ENCODE peak calls at places on chromosomes 2 and 18, in four cellular contexts. J is NT2/D1, W is smooth muscle cell of the brain vasculature, Z is erythroblast. X is an unnamed sample.

GRCh38 chr2:40964509-40964908 is 512.6 kb upstream of the SLC8A1 start:
- DNase-seq in J (no peak), W (no peak), Z (no peak), X (no peak)

GRCh38 chr2:42457011-42457410 is 36.8 kb downstream of the KCNG3 start:
- DNase-seq in J (peak), W (no peak), Z (no peak), X (no peak)

GRCh38 chr2:240956935-240957655 is 41.3 kb upstream of the SNED1 start:
- DNase-seq in J (no peak), W (no peak), Z (no peak), X (no peak)

GRCh38 chr18:24076950-24077349 is 61.9 kb upstream of the CABYR start:
- DNase-seq in J (no peak), W (no peak), Z (no peak), X (no peak)

GRCh38 chr2:169146220-169146619 is 76.9 kb downstream of the DHRS9 start:
- DNase-seq in J (no peak), W (no peak), Z (no peak), X (no peak)

GRCh38 chr18:36411745-36412168 is 114.2 kb downstream of the FHOD3 start:
- DNase-seq in J (peak), W (no peak), Z (peak), X (no peak)

GRCh38 chr2:171522804-171523338 is 597 bp downstream of the CYBRD1 start:
- DNase-seq in J (no peak), W (no peak), Z (peak), X (no peak)

GRCh38 chr2:237254911-237255578 is 158.9 kb downstream of the COL6A3 start:
- DNase-seq in J (no peak), W (no peak), Z (no peak), X (no peak)

GRCh38 chr2:207230261-207231105 is 64.7 kb upstream of the KLF7 start:
- DNase-seq in J (no peak), W (no peak), Z (peak), X (no peak)

GRCh38 chr2:19178175-19178574 is 180.2 kb downstream of the OSR1 start:
- DNase-seq in J (no peak), W (no peak), Z (no peak), X (no peak)

GRCh38 chr2:238239552-238239871 is 326 bp downstream of the HES6 start:
- DNase-seq in J (no peak), W (no peak), Z (peak), X (no peak)

GRCh38 chr2:160402997-160403979 is 90.3 kb downstream of the RBMS1 start:
- DNase-seq in J (no peak), W (no peak), Z (peak), X (no peak)

GRCh38 chr2:78979380-78980238 is 45.9 kb upstream of the REG3G start:
- DNase-seq in J (peak), W (no peak), Z (peak), X (peak)

GRCh38 chr2:212539145-212539880 is 711 bp upstream of the ERBB4 start:
- DNase-seq in J (no peak), W (no peak), Z (no peak), X (no peak)

GRCh38 chr18:5456577-5457466 is 87.0 kb downstream of the EPB41L3 start:
- DNase-seq in J (no peak), W (peak), Z (no peak), X (no peak)

GRCh38 chr2:63050916-63051794 is 525 bp downstream of the OTX1 start:
- DNase-seq in J (no peak), W (no peak), Z (peak), X (no peak)

GRCh38 chr2:144114761-144115160 is 405.2 kb downstream of the ZEB2 start:
- DNase-seq in J (no peak), W (no peak), Z (no peak), X (no peak)

GRCh38 chr2:100554788-100555407 is 7.9 kb upstream of the PDCL3 start:
- DNase-seq in J (no peak), W (no peak), Z (no peak), X (no peak)

GRCh38 chr2:2838548-2838845 is 507.4 kb upstream of the MYT1L start:
- DNase-seq in J (no peak), W (no peak), Z (no peak), X (no peak)

GRCh38 chr2:178886006-178886405 is 78.8 kb upstream of the TTN start:
- DNase-seq in J (no peak), W (no peak), Z (no peak), X (no peak)

GRCh38 chr2:160590664-160591063 is 97.1 kb upstream of the RBMS1 start:
- DNase-seq in J (no peak), W (no peak), Z (no peak), X (no peak)

GRCh38 chr2:120826716-120827410 is 91.2 kb downstream of the GLI2 start:
- DNase-seq in J (no peak), W (no peak), Z (no peak), X (no peak)

GRCh38 chr2:172021955-172022354 is 22.2 kb downstream of the METAP1D start:
- DNase-seq in J (no peak), W (peak), Z (no peak), X (no peak)

GRCh38 chr2:226701052-226701451 is 98.6 kb downstream of the IRS1 start:
- DNase-seq in J (no peak), W (no peak), Z (no peak), X (no peak)

GRCh38 chr2:23670245-23670592 is 256.7 kb downstream of the ATAD2B start:
- DNase-seq in J (no peak), W (no peak), Z (no peak), X (no peak)

GRCh38 chr18:69715322-69715721 is 232.4 kb downstream of the CD226 start:
- DNase-seq in J (no peak), W (no peak), Z (no peak), X (no peak)

GRCh38 chr18:66211693-66212195 is 392.1 kb downstream of the CDH19 start:
- DNase-seq in J (no peak), W (no peak), Z (no peak), X (no peak)

GRCh38 chr2:11406492-11407381 is 59.2 kb downstream of the E2F6 start:
- DNase-seq in J (peak), W (no peak), Z (no peak), X (no peak)

GRCh38 chr2:204538179-204539009 is 6.9 kb upstream of the PARD3B start:
- DNase-seq in J (peak), W (no peak), Z (no peak), X (peak)

GRCh38 chr2:105712166-105712915 is 32.4 kb upstream of the NCK2 start:
- DNase-seq in J (no peak), W (no peak), Z (no peak), X (no peak)

GRCh38 chr2:199704358-199705238 is 146.4 kb downstream of the FTCDNL1 start:
- DNase-seq in J (peak), W (no peak), Z (peak), X (no peak)

GRCh38 chr2:100621371-100621910 is 58.6 kb downstream of the PDCL3 start:
- DNase-seq in J (no peak), W (no peak), Z (no peak), X (no peak)

GRCh38 chr2:163553601-163554000 is 182.2 kb downstream of the FIGN start:
- DNase-seq in J (no peak), W (peak), Z (no peak), X (peak)

GRCh38 chr18:77102246-77103040 is 30.1 kb downstream of the MBP start:
- DNase-seq in J (no peak), W (peak), Z (no peak), X (no peak)

GRCh38 chr18:58819051-58819450 is 45.6 kb upstream of the ZNF532 start:
- DNase-seq in J (no peak), W (no peak), Z (no peak), X (no peak)

GRCh38 chr2:127146820-127147502 is 40.0 kb upstream of the BIN1 start:
- DNase-seq in J (no peak), W (no peak), Z (no peak), X (no peak)

GRCh38 chr2:234550511-234551107 is 53.7 kb upstream of the ARL4C start:
- DNase-seq in J (peak), W (peak), Z (peak), X (peak)

GRCh38 chr2:37779611-37780010 is 108.2 kb upstream of the CDC42EP3 start:
- DNase-seq in J (no peak), W (no peak), Z (no peak), X (no peak)

X was measured in glomerular endothelial cell.